ENCODE peak calls at places on chromosomes 2 and 18, in eight cellular contexts. D is A549, Z is Panc1, H is GM23338, W is HepG2, V is SK-N-SH, E is GM12878, K is HCT116. T is an unnamed sample.

GRCh38 chr2:116109471-116109870 is 1667.0 kb downstream of the DPP10 start:
- DNase-seq in V (no peak), K (no peak), Z (no peak), H (no peak), W (no peak), E (no peak), D (no peak), T (no peak)

GRCh38 chr2:200913654-200914053 is 24.5 kb downstream of the NIF3L1 start:
- DNase-seq in H (no peak), W (no peak), E (no peak), V (no peak), Z (no peak), K (no peak), D (no peak), T (no peak)

GRCh38 chr2:110804915-110805314 is 72.5 kb downstream of the ACOXL start:
- DNase-seq in E (peak; percentile 66), W (no peak), H (no peak), K (no peak), V (no peak), D (no peak), Z (no peak), T (no peak)

GRCh38 chr2:204110250-204111183 is 174.0 kb downstream of the ICOS start:
- DNase-seq in W (no peak), V (no peak), K (no peak), D (no peak), H (no peak), E (no peak), Z (no peak), T (no peak)

GRCh38 chr2:111050701-111051376 is 69.9 kb upstream of the BCL2L11 start:
- DNase-seq in V (no peak), D (no peak), E (peak; percentile 46), Z (no peak), K (no peak), H (no peak), W (peak; percentile 42), T (no peak)

GRCh38 chr2:51103205-51103604 is 71.3 kb upstream of the NRXN1 start:
- DNase-seq in H (peak; percentile 74), K (peak; percentile 4), Z (no peak), W (peak; percentile 49), D (no peak), V (peak; percentile 2), E (no peak), T (no peak)

GRCh38 chr2:186484062-186484735 is 1.9 kb upstream of the ZC3H15 start:
- DNase-seq in W (peak; percentile 87), Z (no peak), V (no peak), D (no peak), E (no peak), K (no peak), H (no peak), T (no peak)

GRCh38 chr18:62828091-62828640 is 112.8 kb downstream of the PHLPP1 start:
- DNase-seq in V (no peak), K (no peak), H (no peak), W (no peak), D (no peak), Z (no peak), E (no peak), T (no peak)

GRCh38 chr2:207847807-207848544 is 78.3 kb upstream of the FZD5 start:
- DNase-seq in Z (no peak), H (peak; percentile 47), K (no peak), D (no peak), V (no peak), W (peak; percentile 99), E (no peak), T (no peak)

GRCh38 chr2:28435796-28436425 is 43.3 kb downstream of the FOSL2 start:
- DNase-seq in H (no peak), V (no peak), E (no peak), K (no peak), W (no peak), D (peak; percentile 35), Z (no peak), T (no peak)

GRCh38 chr2:49360051-49360767 is 205.9 kb upstream of the FSHR start:
- DNase-seq in H (peak; percentile 40), K (no peak), D (no peak), E (no peak), W (no peak), Z (no peak), V (peak; percentile 65), T (no peak)

GRCh38 chr2:88452980-88453582 is 588 bp upstream of the FOXI3 start:
- DNase-seq in E (no peak), Z (no peak), K (no peak), H (peak; percentile 58), W (no peak), D (no peak), V (no peak), T (no peak)

GRCh38 chr2:31886700-31887099 is 124.1 kb downstream of the MEMO1 start:
- DNase-seq in Z (no peak), E (no peak), D (peak; percentile 6), W (peak; percentile 50), V (no peak), K (peak; percentile 22), H (peak; percentile 86), T (no peak)

GRCh38 chr18:47968006-47968676 is 37.7 kb upstream of the SMAD2 start:
- DNase-seq in W (no peak), K (no peak), E (no peak), V (no peak), D (peak; percentile 28), Z (no peak), H (peak; percentile 93), T (no peak)

DNA sequence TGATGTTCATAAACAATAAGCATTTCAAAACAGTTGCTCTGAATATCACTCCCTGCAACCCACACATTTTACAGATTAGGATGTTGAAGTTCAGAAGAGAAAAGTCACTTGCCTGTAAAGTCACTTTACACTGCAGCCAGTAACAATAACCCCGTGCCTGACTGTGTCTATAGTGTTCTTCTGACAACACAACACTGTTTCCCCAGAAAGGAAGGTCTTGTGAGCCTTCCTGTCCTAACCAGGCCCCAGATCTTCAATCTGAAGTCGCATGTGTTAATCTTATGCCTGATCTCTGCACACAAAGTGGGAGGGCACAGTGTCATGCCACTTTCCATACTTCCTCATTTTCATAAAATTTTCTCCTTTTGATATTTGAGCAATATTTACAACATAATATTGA is 120.2 kb downstream of the FEZ2 start:
- DNase-seq in H (no peak), K (no peak), Z (no peak), W (no peak), E (no peak), V (no peak), D (no peak), T (no peak)
- TF ChIP-seq REST in H (no peak), K (no peak), Z (no peak), W (no peak), E (no peak), V (no peak), D (no peak), T (no peak)

GRCh38 chr18:13452851-13453524 is 234.4 kb downstream of the LDLRAD4 start:
- DNase-seq in K (no peak), E (no peak), V (no peak), Z (no peak), W (no peak), H (peak; percentile 8), D (no peak), T (no peak)
- TF ChIP-seq REST in K (no peak), E (no peak), V (no peak), Z (no peak), W (no peak), H (no peak), D (no peak), T (no peak)

GRCh38 chr18:22840606-22841144 is 92.5 kb upstream of the RBBP8 start:
- DNase-seq in H (no peak), D (no peak), K (no peak), Z (no peak), E (no peak), W (no peak), V (no peak), T (no peak)
- TF ChIP-seq REST in H (no peak), D (no peak), K (no peak), Z (no peak), E (no peak), W (no peak), V (no peak), T (no peak)

GRCh38 chr2:20025065-20025786 is 12.8 kb upstream of the MATN3 start:
- DNase-seq in K (no peak), W (no peak), D (no peak), E (no peak), Z (no peak), V (no peak), H (no peak), T (no peak)

GRCh38 chr2:20021405-20022009 is 9.0 kb upstream of the MATN3 start:
- DNase-seq in V (no peak), K (no peak), E (no peak), H (no peak), D (no peak), W (no peak), Z (no peak), T (no peak)

GRCh38 chr2:20030224-20030623 is 17.8 kb upstream of the MATN3 start:
- DNase-seq in V (no peak), D (no peak), K (no peak), W (no peak), H (no peak), Z (no peak), E (no peak), T (no peak)

GRCh38 chr2:20027715-20028434 is 15.4 kb upstream of the MATN3 start:
- DNase-seq in K (no peak), D (no peak), W (no peak), E (no peak), Z (no peak), H (no peak), V (no peak), T (no peak)

GRCh38 chr2:20027260-20027677 is 14.8 kb upstream of the MATN3 start:
- DNase-seq in H (no peak), K (no peak), D (no peak), W (peak; percentile 90), V (no peak), E (no peak), Z (no peak), T (no peak)
- TF ChIP-seq REST in H (no peak), K (no peak), D (no peak), W (no peak), V (no peak), E (no peak), Z (no peak), T (no peak)